ENCODE peak calls at places on chromosomes 11 and 22, in eight cellular contexts. J is fibroblast of the aortic adventitia, I is bronchial epithelial cell, M is GM20000, G is OCI-LY7, H is choroid plexus epithelial cell, R is heart left ventricle, S is fibroblast of lung. L is an unnamed sample.

GRCh38 chr11:89293966-89294679 is 116.4 kb downstream of the TYR start:
- DNase-seq in H (peak), R (no peak), J (peak), I (peak), G (no peak), S (peak), M (no peak), L (no peak)

GRCh38 chr11:17915500-17916143 is 97.2 kb downstream of the SERGEF start:
- DNase-seq in H (no peak), R (no peak), M (no peak), S (no peak), G (no peak), J (no peak), I (no peak), L (no peak)

GRCh38 chr11:8068605-8069221 is 12.3 kb upstream of the TUB start:
- DNase-seq in R (peak), J (peak), I (no peak), S (peak), H (peak), M (no peak), G (no peak), L (no peak)

GRCh38 chr11:110759972-110760381 is 47.7 kb upstream of the ARHGAP20 start:
- DNase-seq in M (no peak), J (peak), I (peak), H (peak), S (peak), G (no peak), R (no peak), L (no peak)

GRCh38 chr11:19283998-19284397 is 43.3 kb upstream of the E2F8 start:
- DNase-seq in R (no peak), G (no peak), J (no peak), I (no peak), H (no peak), M (no peak), S (no peak), L (no peak)

GRCh38 chr11:115194798-115195101 is 309.5 kb downstream of the CADM1 start:
- DNase-seq in H (no peak), G (peak), J (no peak), I (no peak), S (peak), M (peak), R (no peak), L (no peak)

GRCh38 chr22:31610611-31611010 is 51.4 kb downstream of the PISD start:
- DNase-seq in H (no peak), I (no peak), M (no peak), S (no peak), R (no peak), G (no peak), J (no peak), L (no peak)

GRCh38 chr11:65394125-65394536 is 7.7 kb downstream of the FRMD8 start:
- DNase-seq in J (no peak), H (no peak), I (no peak), G (no peak), R (no peak), M (no peak), S (no peak), L (no peak)

GRCh38 chr11:2466869-2467694 is 22.3 kb downstream of the KCNQ1 start:
- DNase-seq in H (no peak), S (no peak), I (no peak), M (peak), J (no peak), R (no peak), G (no peak), L (peak)

GRCh38 chr11:68903288-68903630 is 373 bp downstream of the MRPL21 start:
- DNase-seq in I (no peak), M (no peak), G (no peak), J (no peak), R (no peak), S (peak), H (no peak), L (no peak)

GRCh38 chr11:114082767-114083181 is 23.3 kb downstream of the ZBTB16 start:
- DNase-seq in H (no peak), R (peak), J (no peak), S (no peak), M (no peak), I (no peak), G (no peak), L (no peak)

GRCh38 chr11:3143136-3143880 is 21.8 kb downstream of the OSBPL5 start:
- DNase-seq in H (no peak), G (no peak), J (no peak), I (no peak), R (no peak), S (no peak), M (no peak), L (no peak)

GRCh38 chr22:39136317-39136716 is 16.2 kb downstream of the CBX7 start:
- DNase-seq in H (no peak), G (no peak), J (no peak), R (no peak), S (no peak), M (no peak), I (no peak), L (no peak)

GRCh38 chr11:92941676-92942571 is 27.5 kb upstream of the MTNR1B start:
- DNase-seq in G (peak), M (peak), I (peak), J (peak), S (peak), R (no peak), H (peak), L (no peak)

GRCh38 chr11:64250875-64251721 is at the start of gene PLCB3:
- DNase-seq in M (peak), J (no peak), G (peak), R (no peak), S (peak), H (no peak), I (no peak), L (no peak)

GRCh38 chr11:59207988-59208432 is 4.7 kb downstream of the MPEG1 start:
- DNase-seq in R (no peak), M (peak), J (peak), I (peak), G (peak), H (peak), S (peak), L (no peak)

GRCh38 chr11:360326-361280 is 8.7 kb upstream of the B4GALNT4 start:
- DNase-seq in R (no peak), M (no peak), I (no peak), G (no peak), S (no peak), H (no peak), J (no peak), L (no peak)

GRCh38 chr11:364991-365390 is 4.3 kb upstream of the B4GALNT4 start:
- DNase-seq in H (no peak), I (no peak), G (no peak), S (no peak), J (no peak), M (no peak), R (no peak), L (no peak)

GRCh38 chr11:365831-366230 is 3.5 kb upstream of the B4GALNT4 start:
- DNase-seq in S (no peak), G (no peak), J (no peak), I (no peak), H (no peak), M (no peak), R (no peak), L (no peak)

GRCh38 chr11:362642-363442 is 6.5 kb upstream of the B4GALNT4 start:
- DNase-seq in J (no peak), R (no peak), S (no peak), G (no peak), M (no peak), H (no peak), I (no peak), L (no peak)

DNA sequence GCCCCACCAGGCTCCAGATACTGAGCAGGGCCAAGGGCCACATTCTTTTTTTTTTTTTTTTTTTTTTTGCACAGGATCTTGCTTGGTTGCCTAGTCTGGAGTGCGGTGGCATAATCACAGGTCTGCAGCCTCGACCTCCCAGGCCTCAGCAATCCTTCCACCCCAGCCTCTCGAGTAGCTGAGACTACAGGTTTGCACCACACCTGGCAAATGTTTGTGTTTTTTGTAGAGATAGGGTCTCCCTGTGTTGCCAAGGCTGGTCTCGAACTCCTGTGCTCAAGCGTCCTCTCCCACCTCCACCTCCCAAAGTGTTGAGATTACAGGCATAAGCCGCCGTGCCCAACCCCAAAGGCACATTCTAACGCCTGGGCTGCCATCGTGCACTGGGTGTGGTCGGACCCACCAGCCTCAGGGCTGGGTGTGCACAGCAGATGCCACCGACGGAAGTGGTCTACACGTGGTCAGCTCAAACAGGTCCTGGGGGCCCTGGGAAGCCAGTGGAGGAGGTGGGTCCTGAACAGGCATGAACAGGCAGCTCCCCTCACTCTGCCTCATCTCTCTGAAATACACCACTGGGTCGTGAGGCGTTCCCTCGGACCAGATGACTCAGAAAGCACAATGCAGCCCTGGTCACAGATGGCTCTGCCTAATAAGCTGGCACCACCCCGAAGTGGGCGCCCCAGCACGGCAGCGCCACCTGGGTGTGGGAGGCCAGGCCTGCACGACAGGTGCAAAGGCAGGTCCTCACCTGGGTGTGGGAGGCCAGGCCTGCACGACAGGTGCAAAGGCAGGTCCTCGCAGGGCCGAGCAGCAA is 5.1 kb upstream of the B4GALNT4 start:
- DNase-seq in M (peak), R (no peak), H (no peak), I (peak), J (peak), G (peak), S (no peak), L (no peak)
- TF ChIP-seq CTCF in M (peak), R (no peak), H (peak), I (peak), J (peak), G (peak), S (peak), L (peak)

GRCh38 chr11:13486926-13487660 is 8.7 kb downstream of the PTH start:
- DNase-seq in R (peak), M (peak), S (peak), G (peak), H (peak), J (peak), I (peak), L (no peak)
- TF ChIP-seq CTCF in R (peak), M (peak), S (peak), G (peak), H (peak), J (peak), I (peak), L (peak)

GRCh38 chr11:81237139-81237538 is 1496.5 kb downstream of the FAM181B start:
- DNase-seq in G (peak), M (peak), R (no peak), S (peak), I (peak), J (peak), H (peak), L (no peak)
- TF ChIP-seq CTCF in G (peak), M (no peak), R (peak), S (peak), I (peak), J (no peak), H (peak), L (peak)

DNA sequence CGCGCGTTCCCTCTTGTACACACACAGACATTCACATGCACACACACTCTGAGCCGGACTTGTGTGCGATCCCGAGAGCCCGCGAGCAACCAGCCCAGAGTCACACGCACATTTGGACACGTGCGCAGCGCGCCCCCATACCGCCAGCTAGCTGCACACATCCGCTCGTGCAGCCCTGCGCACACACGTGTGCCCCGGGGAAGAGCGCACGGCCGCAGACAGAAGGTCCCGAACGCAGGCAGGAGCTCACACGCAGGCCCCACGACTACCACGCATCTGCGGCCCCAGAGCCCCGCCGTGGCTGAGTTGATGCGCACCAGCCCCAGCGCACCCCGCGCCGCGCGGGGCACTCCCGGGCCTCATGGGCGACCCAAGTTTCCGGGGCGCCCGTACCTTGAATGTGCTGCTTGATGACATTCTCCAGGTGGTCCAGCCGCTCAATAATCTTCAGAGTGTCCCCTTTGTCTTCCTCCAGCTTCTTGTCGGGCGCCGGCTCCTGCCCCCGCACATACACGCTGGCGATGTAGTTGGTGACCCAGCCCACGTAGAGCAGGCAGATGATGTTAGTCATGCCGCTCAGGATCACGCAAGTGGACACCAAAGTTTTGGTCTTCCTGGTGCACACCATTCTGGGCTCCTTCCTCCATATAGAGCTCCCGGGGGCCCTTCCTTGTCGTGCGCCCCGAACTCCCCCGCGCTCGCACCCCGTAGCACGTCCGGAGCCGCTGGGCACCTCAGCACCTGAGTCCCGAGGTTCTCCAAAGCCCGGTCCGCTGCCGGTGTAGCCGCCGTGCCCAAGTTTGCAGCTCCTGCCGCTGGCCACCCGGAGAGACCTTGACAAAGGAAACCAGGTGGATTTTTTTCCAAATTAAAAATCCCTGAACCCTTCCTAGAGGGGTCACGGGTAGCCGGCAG is 582 bp downstream of the GALNT18 start:
- DNase-seq in M (peak), G (no peak), R (peak), J (peak), I (peak), S (peak), H (peak), L (no peak)
- TF ChIP-seq CTCF in M (no peak), G (no peak), R (no peak), J (no peak), I (no peak), S (peak), H (no peak), L (no peak)

DNA sequence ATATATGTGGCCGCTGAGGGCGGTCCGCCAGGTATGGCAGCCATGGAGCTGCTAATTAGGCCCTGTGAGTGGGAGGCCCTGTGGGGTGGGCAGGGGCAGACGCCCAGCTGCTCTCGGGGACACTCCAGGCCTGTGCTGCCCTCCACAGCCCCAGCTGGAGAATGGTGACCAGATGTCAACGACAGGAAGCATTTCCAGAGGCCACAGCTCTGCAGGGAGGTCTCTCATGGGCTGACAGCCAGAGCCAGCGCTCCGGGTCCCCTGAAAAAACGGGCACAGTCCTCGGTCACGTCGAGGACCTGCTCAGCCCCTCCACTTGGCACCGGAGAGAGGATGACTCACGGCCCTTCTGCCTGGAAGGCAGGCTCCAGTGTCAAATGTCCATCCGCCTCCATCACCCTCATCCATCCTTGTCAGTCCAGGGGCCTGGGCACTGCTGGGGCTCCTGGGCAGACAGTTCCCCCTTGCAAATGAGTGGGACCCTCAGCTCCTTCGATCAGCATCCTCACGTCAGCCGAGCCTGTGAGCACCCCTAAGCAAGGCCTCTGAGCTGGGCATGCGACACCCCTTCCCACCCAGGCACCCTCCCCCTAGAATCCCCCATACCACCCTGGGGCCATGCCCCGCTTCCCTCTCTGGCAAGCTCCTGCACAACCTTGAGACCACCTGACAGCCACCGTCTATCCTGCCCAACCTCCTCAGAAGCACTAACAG is 1.9 kb downstream of the BID start:
- DNase-seq in J (no peak), S (no peak), R (no peak), I (peak), G (no peak), H (no peak), M (no peak), L (peak)
- TF ChIP-seq CTCF in J (no peak), S (no peak), R (no peak), I (no peak), G (no peak), H (no peak), M (no peak), L (no peak)

DNA sequence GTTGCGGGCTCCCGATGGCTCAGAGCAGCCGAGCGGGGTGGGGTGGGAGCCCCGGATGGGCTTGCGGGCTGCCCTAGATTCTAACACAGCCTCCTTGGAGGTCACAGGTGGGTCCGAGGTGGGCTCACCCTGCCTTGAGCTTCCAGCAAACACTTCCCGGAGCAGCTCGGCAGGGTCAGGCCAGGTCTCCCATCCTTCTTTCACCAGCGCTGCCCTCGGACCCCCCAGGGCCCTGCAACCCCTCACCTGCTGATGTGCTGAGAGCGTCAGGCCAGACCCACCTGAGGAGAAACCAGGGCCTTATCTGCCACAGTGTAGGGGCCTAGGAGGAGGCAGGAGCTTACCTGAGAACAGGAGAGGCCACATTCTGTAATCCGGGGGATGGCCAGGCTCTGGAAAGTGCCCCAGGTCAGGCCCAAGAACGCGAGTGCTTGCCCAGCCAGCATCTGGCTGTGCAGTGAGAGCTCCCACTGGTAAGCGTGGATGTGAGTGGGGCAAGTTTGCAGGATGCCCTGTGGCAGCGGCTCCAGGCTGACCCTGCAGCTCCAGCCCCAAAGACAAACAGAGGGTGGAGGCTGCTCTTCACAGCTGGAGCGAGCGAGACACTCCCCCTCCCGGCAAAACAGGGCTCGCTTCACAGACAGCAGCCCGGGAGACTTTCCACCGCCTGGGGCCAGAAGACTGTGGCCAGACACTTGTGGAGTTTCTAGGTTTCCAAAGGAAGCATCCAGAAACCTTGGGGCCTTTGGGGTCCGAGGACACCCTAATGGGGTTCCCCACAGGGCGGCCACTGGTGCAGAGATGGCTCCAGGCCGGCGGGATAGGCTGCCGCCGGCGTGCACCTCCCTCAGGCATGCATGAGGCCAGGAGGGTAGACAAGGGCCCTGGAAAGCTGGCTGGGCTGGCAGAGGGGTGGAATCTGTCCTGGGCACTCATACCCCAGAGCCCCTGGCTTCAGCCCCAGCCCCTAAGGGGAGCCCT is at the start of gene IL17REL:
- DNase-seq in J (peak), R (no peak), G (no peak), I (no peak), S (peak), M (no peak), H (peak), L (no peak)
- TF ChIP-seq CTCF in J (no peak), R (no peak), G (no peak), I (no peak), S (peak), M (no peak), H (peak), L (no peak)

DNA sequence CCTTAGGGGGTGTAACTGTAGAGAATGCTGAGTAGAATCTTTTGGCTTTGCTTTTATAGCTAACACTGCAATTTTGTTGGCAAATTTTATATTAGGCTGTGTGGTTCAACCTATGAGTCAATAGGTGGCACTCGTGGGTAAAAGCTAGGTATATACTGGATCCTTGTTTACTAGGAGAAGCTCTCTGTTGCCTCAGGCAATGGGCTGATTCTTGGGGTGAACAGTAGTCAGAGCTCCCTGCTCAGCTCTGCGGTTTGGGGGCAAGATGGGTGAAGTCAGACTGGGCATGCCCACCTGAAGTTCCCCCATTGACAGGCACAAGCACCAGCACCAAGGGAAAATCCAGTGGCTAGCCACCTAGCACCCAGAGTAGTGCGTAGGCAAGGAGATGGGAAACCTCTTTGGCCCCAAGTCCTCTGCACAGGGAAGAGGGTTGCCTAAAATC is 238.7 kb downstream of the FAM181B start:
- DNase-seq in S (no peak), I (peak), H (no peak), J (no peak), R (no peak), G (peak), M (no peak), L (no peak)
- TF ChIP-seq CTCF in S (no peak), I (peak), H (no peak), J (no peak), R (peak), G (peak), M (no peak), L (peak)

GRCh38 chr11:35464308-35464707 is 45.0 kb upstream of the SLC1A2 start:
- DNase-seq in R (no peak), M (no peak), S (peak), H (no peak), I (peak), G (no peak), J (peak), L (no peak)
- TF ChIP-seq CTCF in R (no peak), M (no peak), S (peak), H (peak), I (peak), G (no peak), J (peak), L (peak)

GRCh38 chr22:26681395-26681821 is 24.0 kb downstream of the MIAT start:
- DNase-seq in G (no peak), J (peak), M (no peak), H (peak), I (no peak), S (peak), R (no peak), L (no peak)

GRCh38 chr22:26680485-26680884 is 23.1 kb downstream of the MIAT start:
- DNase-seq in S (no peak), H (no peak), G (no peak), I (no peak), J (no peak), M (no peak), R (no peak), L (no peak)

GRCh38 chr22:26677217-26677616 is 19.8 kb downstream of the MIAT start:
- DNase-seq in R (no peak), I (no peak), G (no peak), S (no peak), H (no peak), M (no peak), J (no peak), L (no peak)

GRCh38 chr22:26675687-26676273 is 18.4 kb downstream of the MIAT start:
- DNase-seq in G (no peak), I (no peak), R (no peak), M (no peak), H (no peak), S (no peak), J (no peak), L (no peak)

GRCh38 chr22:26679003-26679629 is 21.7 kb downstream of the MIAT start:
- DNase-seq in I (peak), M (peak), R (peak), H (peak), S (peak), J (peak), G (peak), L (peak)
- TF ChIP-seq CTCF in I (peak), M (peak), R (peak), H (peak), S (peak), J (peak), G (peak), L (peak)

L was measured in type B pancreatic cell.